ENCODE peak calls at places on chromosome 1, in eight cellular contexts. N, U, I, O, R, Y, X and P are unnamed samples.

GRCh38 chr1:25210728-25211127 is 21.6 kb downstream of the SYF2 start:
- DNase-seq in I (no peak), X (no peak), R (no peak), N (no peak), O (no peak), U (no peak), Y (no peak), P (no peak)

GRCh38 chr1:47618222-47618720 is 180.4 kb downstream of the FOXD2 start:
- DNase-seq in U (no peak), X (peak; percentile 2), I (no peak), N (peak; percentile 21), O (peak; percentile 47), R (no peak), Y (no peak), P (no peak)

GRCh38 chr1:12658531-12659453 is 14.9 kb downstream of the AADACL4 start:
- DNase-seq in X (peak; percentile 68), U (peak; percentile 86), O (peak; percentile 67), I (peak; percentile 75), Y (peak; percentile 66), R (peak; percentile 74), N (peak; percentile 80), P (peak; percentile 81)

GRCh38 chr1:205240118-205240517 is 12.4 kb downstream of the TMCC2 start:
- DNase-seq in O (no peak), N (peak; percentile 17), U (no peak), Y (no peak), R (no peak), I (no peak), X (no peak), P (no peak)

GRCh38 chr1:201426395-201427310 is 5.1 kb upstream of the TNNI1 start:
- DNase-seq in N (no peak), X (peak; percentile 59), O (no peak), Y (no peak), I (no peak), U (no peak), R (peak; percentile 84), P (no peak)

GRCh38 chr1:198936371-198937083 is 297.7 kb downstream of the PTPRC start:
- DNase-seq in N (no peak), X (no peak), O (peak; percentile 13), R (no peak), Y (no peak), U (peak; percentile 28), I (peak; percentile 31), P (no peak)

GRCh38 chr1:33324677-33325417 is 3.9 kb upstream of the A3GALT2 start:
- DNase-seq in I (no peak), N (peak; percentile 64), X (no peak), U (no peak), Y (no peak), O (no peak), R (no peak), P (no peak)

GRCh38 chr1:107536266-107536665 is 395.4 kb downstream of the NTNG1 start:
- DNase-seq in N (no peak), R (no peak), O (no peak), Y (no peak), I (no peak), X (no peak), U (no peak), P (no peak)

GRCh38 chr1:9894115-9894514 is 16.0 kb downstream of the CTNNBIP1 start:
- DNase-seq in X (no peak), U (no peak), I (no peak), R (no peak), Y (no peak), O (no peak), N (no peak), P (no peak)

GRCh38 chr1:9890224-9890731 is 19.8 kb downstream of the CTNNBIP1 start:
- DNase-seq in X (peak; percentile 63), N (no peak), R (no peak), U (peak; percentile 75), I (no peak), O (peak; percentile 29), Y (no peak), P (peak; percentile 68)

GRCh38 chr1:9889411-9889810 is 20.7 kb downstream of the CTNNBIP1 start:
- DNase-seq in I (peak; percentile 58), Y (no peak), U (no peak), N (no peak), R (no peak), X (no peak), O (no peak), P (no peak)

GRCh38 chr1:9891207-9891606 is 18.9 kb downstream of the CTNNBIP1 start:
- DNase-seq in Y (no peak), X (no peak), U (no peak), N (no peak), R (no peak), O (no peak), I (no peak), P (no peak)

GRCh38 chr1:9892563-9893528 is 17.2 kb downstream of the CTNNBIP1 start:
- DNase-seq in X (peak; percentile 49), N (no peak), I (no peak), O (no peak), Y (no peak), U (no peak), R (no peak), P (no peak)
- H3K4me1 ChIP-seq in X (peaks cover 67% of the 10 kb centered on the region), N (no peaks in the 10 kb centered on the region), I (peaks cover 29% of the 10 kb centered on the region), O (no peaks in the 10 kb centered on the region), Y (peaks cover 53% of the 10 kb centered on the region), U (peaks cover 23% of the 10 kb centered on the region), R (peaks cover 16% of the 10 kb centered on the region), P (peaks cover 26% of the 10 kb centered on the region)

DNA sequence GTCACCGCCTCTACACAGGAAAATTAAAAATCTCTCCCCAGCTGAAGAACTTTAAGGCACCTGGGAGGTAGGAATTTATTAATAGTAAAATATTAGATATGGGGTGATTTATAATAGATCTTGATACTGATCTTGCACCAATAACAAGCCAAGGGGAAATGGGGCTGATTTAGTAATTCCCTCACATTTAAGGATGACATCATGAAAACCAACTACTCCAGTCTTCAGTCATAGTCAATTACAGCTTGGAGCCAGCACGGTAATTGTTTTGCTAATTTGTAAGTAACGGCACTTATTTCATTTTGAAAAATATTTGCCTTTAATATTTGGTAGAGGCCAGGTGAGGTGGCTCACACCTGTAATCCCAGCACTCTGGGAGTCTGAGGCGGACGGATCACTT is 92.8 kb downstream of the TGFBR3 start:
- DNase-seq in U (no peak), X (no peak), N (no peak), Y (no peak), I (no peak), R (no peak), O (no peak), P (no peak)
- H3K4me1 ChIP-seq in U (peaks cover 8% of the 10 kb centered on the region), X (peaks cover 52% of the 10 kb centered on the region), N (no peaks in the 10 kb centered on the region), Y (peaks cover 27% of the 10 kb centered on the region), I (no peaks in the 10 kb centered on the region), R (peaks cover 6% of the 10 kb centered on the region), O (no peaks in the 10 kb centered on the region), P (peaks cover 9% of the 10 kb centered on the region)

GRCh38 chr1:30403732-30404131 is 319.7 kb downstream of the MATN1 start:
- DNase-seq in R (peak; percentile 37), N (peak; percentile 11), I (no peak), U (no peak), O (no peak), X (no peak), Y (no peak), P (no peak)

GRCh38 chr1:30402031-30402430 is 321.4 kb downstream of the MATN1 start:
- DNase-seq in R (no peak), X (no peak), Y (peak; percentile 7), I (no peak), U (no peak), O (no peak), N (peak; percentile 21), P (no peak)

GRCh38 chr1:30404341-30404740 is 319.0 kb downstream of the MATN1 start:
- DNase-seq in R (no peak), X (no peak), Y (peak; percentile 4), U (no peak), N (peak; percentile 38), I (no peak), O (no peak), P (no peak)

GRCh38 chr1:30405081-30405480 is 318.3 kb downstream of the MATN1 start:
- DNase-seq in R (no peak), O (no peak), I (no peak), U (no peak), Y (peak; percentile 8), N (peak; percentile 32), X (no peak), P (no peak)

DNA sequence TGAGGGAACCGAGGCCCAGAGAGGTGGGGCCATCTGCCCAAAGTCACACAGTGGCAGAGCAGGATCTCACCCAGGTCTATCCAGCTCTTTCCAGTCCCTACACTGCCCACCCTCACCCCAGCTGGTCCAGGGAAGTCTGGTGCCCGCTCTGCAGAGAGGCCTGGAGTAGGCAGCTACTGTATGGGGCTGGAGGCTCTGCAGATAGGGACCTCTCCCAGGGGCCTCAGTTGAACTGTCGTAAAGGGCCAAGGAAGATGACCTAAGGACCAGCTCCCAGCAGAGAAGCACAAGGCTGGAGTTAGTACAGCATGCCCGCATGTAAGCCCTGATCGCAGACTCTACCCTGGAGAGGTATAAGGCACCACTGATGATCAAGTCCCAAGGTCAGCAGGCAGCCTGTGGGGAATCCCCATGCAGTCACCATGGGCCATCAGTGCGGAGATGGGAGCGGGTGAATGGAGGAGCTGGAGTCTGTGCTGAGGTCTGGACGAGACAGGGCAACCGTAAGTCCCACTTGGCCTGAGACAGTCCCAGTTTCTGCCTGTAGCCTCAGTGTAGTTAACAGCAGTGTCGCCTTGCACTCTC is 320.2 kb downstream of the MATN1 start:
- DNase-seq in O (no peak), Y (peak; percentile 4), N (peak; percentile 54), I (no peak), X (no peak), U (no peak), R (no peak), P (no peak)
- H3K4me1 ChIP-seq in O (peaks cover 9% of the 10 kb centered on the region), Y (no peaks in the 10 kb centered on the region), N (no peaks in the 10 kb centered on the region), I (no peaks in the 10 kb centered on the region), X (no peaks in the 10 kb centered on the region), U (no peaks in the 10 kb centered on the region), R (peaks cover 3% of the 10 kb centered on the region), P (no peaks in the 10 kb centered on the region)

GRCh38 chr1:206674745-206675175 is 9.9 kb upstream of the MAPKAPK2 start:
- DNase-seq in N (peak; percentile 87), X (no peak), I (no peak), O (no peak), R (no peak), Y (peak; percentile 91), U (no peak), P (peak; percentile 73)
- H3K4me1 ChIP-seq in N (no peaks in the 10 kb centered on the region), X (peaks cover 48% of the 10 kb centered on the region), I (peaks cover 57% of the 10 kb centered on the region), O (peaks cover 3% of the 10 kb centered on the region), R (peaks cover 39% of the 10 kb centered on the region), Y (peaks cover 48% of the 10 kb centered on the region), U (peaks cover 14% of the 10 kb centered on the region), P (peaks cover 12% of the 10 kb centered on the region)